ENCODE peak calls at places on chromosomes 4 and X, in seven cellular contexts. J is left ventricle myocardium inferior, U is uterus, F is AG04450, L is HCT116, M is activated T-cell treated with anti-CD3 and anti-CD28 coated beads for 4 hours, Y is ecto neural progenitor cell. R is an unnamed sample.

GRCh38 chrX:3962511-3963350 is 249.3 kb upstream of the PRKX start:
- DNase-seq in U (no peak), F (no peak), J (no peak), Y (no peak), L (no peak), M (no peak), R (no peak)

GRCh38 chr4:15918484-15919129 is 19.9 kb downstream of the FGFBP1 start:
- DNase-seq in L (no peak), F (no peak), M (no peak), U (no peak), J (no peak), Y (no peak), R (no peak)

GRCh38 chr4:5940470-5941203 is 47.8 kb upstream of the CRMP1 start:
- DNase-seq in Y (no peak), U (no peak), F (no peak), L (peak), M (no peak), J (no peak), R (no peak)

GRCh38 chr4:101242441-101242840 is 104.9 kb downstream of the PPP3CA start:
- DNase-seq in L (no peak), M (no peak), F (no peak), U (no peak), Y (no peak), J (no peak), R (no peak)

GRCh38 chrX:85139422-85139821 is 104.2 kb downstream of the SATL1 start:
- DNase-seq in J (no peak), U (no peak), Y (no peak), M (no peak), F (no peak), L (no peak), R (no peak)

GRCh38 chr4:177728361-177729152 is 286.3 kb upstream of the AGA start:
- DNase-seq in F (no peak), Y (no peak), J (no peak), U (no peak), M (no peak), L (peak), R (no peak)

GRCh38 chr4:42654606-42655005 is 2.3 kb downstream of the ATP8A1 start:
- DNase-seq in U (peak), Y (no peak), L (peak), M (no peak), F (peak), J (no peak), R (peak)

GRCh38 chrX:106726485-106727437 is at the start of gene RNF128:
- DNase-seq in M (no peak), L (peak), U (no peak), J (no peak), F (no peak), Y (peak), R (no peak)

GRCh38 chr4:65646136-65646535 is 24.2 kb downstream of the EPHA5 start:
- DNase-seq in L (no peak), U (no peak), M (no peak), F (no peak), Y (no peak), J (no peak), R (no peak)

GRCh38 chr4:67122029-67122428 is 423.3 kb downstream of the CENPC start:
- DNase-seq in U (no peak), M (no peak), F (no peak), J (no peak), L (no peak), Y (no peak), R (no peak)

GRCh38 chrX:69113723-69114122 is 51.5 kb downstream of the PJA1 start:
- DNase-seq in Y (no peak), F (no peak), U (no peak), L (no peak), M (no peak), J (no peak), R (no peak)

R was measured in GM13976.